ENCODE peak calls at places on chromosome 14, in eight cellular contexts. One of them, this sample, is unnamed.

GRCh38 chr14:38391334-38391733 is 135.4 kb upstream of the CLEC14A start:
- DNase-seq in AG10803: peak
- DNase-seq in prostate gland: no peak
- DNase-seq in transverse colon: no peak
- DNase-seq in fibroblast of mammary gland: peak
- DNase-seq in mucosa of descending colon: no peak
- DNase-seq in NB4: no peak
- DNase-seq in AG04450: no peak
- DNase-seq in this sample: no peak

GRCh38 chr14:52015411-52016030 is 26.2 kb downstream of the RTRAF start:
- DNase-seq in NB4: peak
- DNase-seq in transverse colon: no peak
- DNase-seq in AG04450: no peak
- DNase-seq in fibroblast of mammary gland: no peak
- DNase-seq in prostate gland: no peak
- DNase-seq in AG10803: no peak
- DNase-seq in mucosa of descending colon: no peak
- DNase-seq in this sample: no peak

GRCh38 chr14:48526307-48526706 is 850.9 kb upstream of the MDGA2 start:
- DNase-seq in fibroblast of mammary gland: no peak
- DNase-seq in prostate gland: no peak
- DNase-seq in mucosa of descending colon: no peak
- DNase-seq in NB4: no peak
- DNase-seq in AG04450: no peak
- DNase-seq in AG10803: no peak
- DNase-seq in transverse colon: no peak
- DNase-seq in this sample: no peak

GRCh38 chr14:22996823-22997301 is 13.1 kb downstream of the C14orf93 start:
- DNase-seq in mucosa of descending colon: no peak
- DNase-seq in fibroblast of mammary gland: peak
- DNase-seq in transverse colon: no peak
- DNase-seq in NB4: no peak
- DNase-seq in prostate gland: no peak
- DNase-seq in AG04450: no peak
- DNase-seq in AG10803: no peak
- DNase-seq in this sample: no peak

GRCh38 chr14:102325791-102326345 is 6.3 kb downstream of the ZNF839 start:
- DNase-seq in AG10803: no peak
- DNase-seq in prostate gland: no peak
- DNase-seq in fibroblast of mammary gland: no peak
- DNase-seq in AG04450: no peak
- DNase-seq in transverse colon: no peak
- DNase-seq in NB4: no peak
- DNase-seq in mucosa of descending colon: no peak
- DNase-seq in this sample: no peak

GRCh38 chr14:24032727-24033418 is 18.9 kb upstream of the CARMIL3 start:
- DNase-seq in transverse colon: no peak
- DNase-seq in AG10803: peak
- DNase-seq in AG04450: no peak
- DNase-seq in mucosa of descending colon: no peak
- DNase-seq in fibroblast of mammary gland: peak
- DNase-seq in NB4: peak
- DNase-seq in prostate gland: no peak
- DNase-seq in this sample: no peak

GRCh38 chr14:93079321-93079720 is 36.4 kb downstream of the ITPK1 start:
- DNase-seq in prostate gland: no peak
- DNase-seq in transverse colon: no peak
- DNase-seq in AG10803: no peak
- DNase-seq in NB4: no peak
- DNase-seq in mucosa of descending colon: no peak
- DNase-seq in fibroblast of mammary gland: no peak
- DNase-seq in AG04450: no peak
- DNase-seq in this sample: no peak

GRCh38 chr14:54106802-54107377 is 150.3 kb upstream of the BMP4 start:
- DNase-seq in NB4: no peak
- DNase-seq in transverse colon: no peak
- DNase-seq in prostate gland: no peak
- DNase-seq in fibroblast of mammary gland: no peak
- DNase-seq in AG04450: no peak
- DNase-seq in mucosa of descending colon: no peak
- DNase-seq in AG10803: peak
- DNase-seq in this sample: no peak

GRCh38 chr14:37018571-37019240 is 153.7 kb downstream of the SLC25A21 start:
- DNase-seq in transverse colon: no peak
- DNase-seq in prostate gland: no peak
- DNase-seq in NB4: peak
- DNase-seq in AG04450: no peak
- DNase-seq in AG10803: no peak
- DNase-seq in mucosa of descending colon: no peak
- DNase-seq in fibroblast of mammary gland: no peak
- DNase-seq in this sample: no peak

GRCh38 chr14:37027188-37027824 is 145.1 kb downstream of the SLC25A21 start:
- DNase-seq in fibroblast of mammary gland: peak
- DNase-seq in mucosa of descending colon: no peak
- DNase-seq in AG10803: no peak
- DNase-seq in transverse colon: no peak
- DNase-seq in AG04450: no peak
- DNase-seq in NB4: peak
- DNase-seq in prostate gland: no peak
- DNase-seq in this sample: no peak

GRCh38 chr14:37019488-37019887 is 152.9 kb downstream of the SLC25A21 start:
- DNase-seq in mucosa of descending colon: no peak
- DNase-seq in AG10803: no peak
- DNase-seq in transverse colon: no peak
- DNase-seq in fibroblast of mammary gland: no peak
- DNase-seq in AG04450: no peak
- DNase-seq in NB4: peak
- DNase-seq in prostate gland: no peak
- DNase-seq in this sample: no peak

GRCh38 chr14:37021406-37021805 is 151.0 kb downstream of the SLC25A21 start:
- DNase-seq in NB4: peak
- DNase-seq in prostate gland: no peak
- DNase-seq in mucosa of descending colon: no peak
- DNase-seq in fibroblast of mammary gland: no peak
- DNase-seq in AG10803: no peak
- DNase-seq in AG04450: no peak
- DNase-seq in transverse colon: no peak
- DNase-seq in this sample: no peak

GRCh38 chr14:37024166-37024565 is 148.2 kb downstream of the SLC25A21 start:
- DNase-seq in mucosa of descending colon: no peak
- DNase-seq in AG04450: no peak
- DNase-seq in transverse colon: no peak
- DNase-seq in prostate gland: no peak
- DNase-seq in AG10803: no peak
- DNase-seq in NB4: no peak
- DNase-seq in fibroblast of mammary gland: no peak
- DNase-seq in this sample: no peak
- TF ChIP-seq CTCF in mucosa of descending colon: no peak
- TF ChIP-seq CTCF in AG04450: no peak
- TF ChIP-seq CTCF in transverse colon: no peak
- TF ChIP-seq CTCF in prostate gland: no peak
- TF ChIP-seq CTCF in AG10803: no peak
- TF ChIP-seq CTCF in NB4: no peak
- TF ChIP-seq CTCF in fibroblast of mammary gland: peak
- TF ChIP-seq CTCF in this sample: no peak

GRCh38 chr14:77641534-77642341 is 25.3 kb upstream of the SPTLC2 start:
- DNase-seq in NB4: peak
- DNase-seq in transverse colon: peak
- DNase-seq in mucosa of descending colon: peak
- DNase-seq in AG10803: peak
- DNase-seq in fibroblast of mammary gland: peak
- DNase-seq in prostate gland: peak
- DNase-seq in AG04450: no peak
- DNase-seq in this sample: peak

GRCh38 chr14:77638738-77639137 is 22.3 kb upstream of the SPTLC2 start:
- DNase-seq in fibroblast of mammary gland: peak
- DNase-seq in AG04450: peak
- DNase-seq in AG10803: peak
- DNase-seq in mucosa of descending colon: no peak
- DNase-seq in transverse colon: no peak
- DNase-seq in NB4: no peak
- DNase-seq in prostate gland: no peak
- DNase-seq in this sample: no peak

GRCh38 chr14:77645520-77646230 is 29.2 kb upstream of the SPTLC2 start:
- DNase-seq in AG04450: no peak
- DNase-seq in fibroblast of mammary gland: no peak
- DNase-seq in AG10803: no peak
- DNase-seq in NB4: no peak
- DNase-seq in transverse colon: no peak
- DNase-seq in mucosa of descending colon: no peak
- DNase-seq in prostate gland: no peak
- DNase-seq in this sample: no peak

GRCh38 chr14:77642407-77642806 is 26.0 kb upstream of the SPTLC2 start:
- DNase-seq in prostate gland: no peak
- DNase-seq in NB4: no peak
- DNase-seq in fibroblast of mammary gland: no peak
- DNase-seq in transverse colon: no peak
- DNase-seq in AG10803: no peak
- DNase-seq in AG04450: no peak
- DNase-seq in mucosa of descending colon: no peak
- DNase-seq in this sample: no peak

GRCh38 chr14:77641207-77641533 is 24.7 kb upstream of the SPTLC2 start:
- DNase-seq in prostate gland: no peak
- DNase-seq in mucosa of descending colon: no peak
- DNase-seq in transverse colon: peak
- DNase-seq in fibroblast of mammary gland: no peak
- DNase-seq in AG10803: no peak
- DNase-seq in AG04450: no peak
- DNase-seq in NB4: no peak
- DNase-seq in this sample: no peak
- H3K4me3 ChIP-seq in prostate gland: peak
- H3K4me3 ChIP-seq in mucosa of descending colon: no peak
- H3K4me3 ChIP-seq in transverse colon: peak
- H3K4me3 ChIP-seq in fibroblast of mammary gland: peak
- H3K4me3 ChIP-seq in AG10803: no peak
- H3K4me3 ChIP-seq in AG04450: no peak
- H3K4me3 ChIP-seq in NB4: no peak
- H3K4me3 ChIP-seq in this sample: no peak

GRCh38 chr14:81336009-81336408 is 64.1 kb downstream of the STON2 start:
- DNase-seq in transverse colon: no peak
- DNase-seq in prostate gland: no peak
- DNase-seq in fibroblast of mammary gland: no peak
- DNase-seq in NB4: no peak
- DNase-seq in AG10803: no peak
- DNase-seq in mucosa of descending colon: no peak
- DNase-seq in AG04450: no peak
- DNase-seq in this sample: no peak

GRCh38 chr14:81329640-81330385 is 70.3 kb downstream of the STON2 start:
- DNase-seq in fibroblast of mammary gland: no peak
- DNase-seq in AG10803: no peak
- DNase-seq in NB4: no peak
- DNase-seq in mucosa of descending colon: no peak
- DNase-seq in prostate gland: peak
- DNase-seq in AG04450: no peak
- DNase-seq in transverse colon: no peak
- DNase-seq in this sample: no peak

GRCh38 chr14:81332725-81333124 is 67.4 kb downstream of the STON2 start:
- DNase-seq in prostate gland: no peak
- DNase-seq in mucosa of descending colon: no peak
- DNase-seq in transverse colon: no peak
- DNase-seq in NB4: no peak
- DNase-seq in AG10803: no peak
- DNase-seq in AG04450: no peak
- DNase-seq in fibroblast of mammary gland: no peak
- DNase-seq in this sample: no peak

GRCh38 chr14:81330619-81331122 is 69.5 kb downstream of the STON2 start:
- DNase-seq in fibroblast of mammary gland: no peak
- DNase-seq in AG04450: no peak
- DNase-seq in mucosa of descending colon: no peak
- DNase-seq in NB4: no peak
- DNase-seq in AG10803: no peak
- DNase-seq in prostate gland: no peak
- DNase-seq in transverse colon: no peak
- DNase-seq in this sample: no peak

DNA sequence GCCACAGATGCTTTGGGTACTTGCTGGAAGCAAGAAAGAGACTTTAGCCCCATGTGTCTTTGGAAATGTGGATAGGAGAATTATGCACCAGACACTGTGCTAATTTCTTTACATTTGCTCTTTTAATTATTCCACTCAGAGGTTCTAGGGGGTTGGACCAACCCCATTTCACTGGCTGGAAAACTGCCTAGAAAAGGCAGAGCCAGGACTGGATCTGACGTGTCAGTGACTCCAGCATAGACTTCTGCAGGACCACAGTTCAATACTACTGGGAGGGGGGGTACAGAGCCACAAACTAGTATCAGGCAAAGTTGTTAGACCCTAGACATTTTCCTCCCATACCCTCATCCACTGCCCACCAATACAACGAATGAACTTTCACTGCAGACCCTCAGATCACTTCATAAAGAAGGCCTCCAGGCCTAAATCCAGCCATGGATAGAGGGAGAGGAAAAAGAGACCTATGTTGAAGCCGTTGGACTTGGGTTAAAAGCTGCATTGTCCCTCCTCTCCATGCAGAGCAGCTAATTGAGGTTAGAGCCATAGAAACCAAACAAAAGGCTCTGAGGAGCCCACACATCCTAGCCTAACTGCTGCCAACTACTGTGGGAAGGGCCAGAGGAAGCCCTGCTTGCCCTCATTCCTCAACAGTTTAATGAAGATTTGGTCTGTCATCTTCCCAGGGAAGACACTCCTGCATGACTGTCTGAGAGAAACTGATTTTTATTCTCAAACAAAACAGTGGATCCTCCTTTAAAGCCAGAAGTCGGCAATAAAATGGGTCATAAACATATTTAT is 68.7 kb downstream of the STON2 start:
- DNase-seq in AG10803: no peak
- DNase-seq in AG04450: no peak
- DNase-seq in prostate gland: no peak
- DNase-seq in NB4: no peak
- DNase-seq in mucosa of descending colon: no peak
- DNase-seq in fibroblast of mammary gland: no peak
- DNase-seq in transverse colon: no peak
- DNase-seq in this sample: no peak
- TF ChIP-seq CTCF in AG10803: no peak
- TF ChIP-seq CTCF in AG04450: no peak
- TF ChIP-seq CTCF in prostate gland: no peak
- TF ChIP-seq CTCF in NB4: no peak
- TF ChIP-seq CTCF in mucosa of descending colon: no peak
- TF ChIP-seq CTCF in fibroblast of mammary gland: no peak
- TF ChIP-seq CTCF in transverse colon: no peak
- TF ChIP-seq CTCF in this sample: no peak

DNA sequence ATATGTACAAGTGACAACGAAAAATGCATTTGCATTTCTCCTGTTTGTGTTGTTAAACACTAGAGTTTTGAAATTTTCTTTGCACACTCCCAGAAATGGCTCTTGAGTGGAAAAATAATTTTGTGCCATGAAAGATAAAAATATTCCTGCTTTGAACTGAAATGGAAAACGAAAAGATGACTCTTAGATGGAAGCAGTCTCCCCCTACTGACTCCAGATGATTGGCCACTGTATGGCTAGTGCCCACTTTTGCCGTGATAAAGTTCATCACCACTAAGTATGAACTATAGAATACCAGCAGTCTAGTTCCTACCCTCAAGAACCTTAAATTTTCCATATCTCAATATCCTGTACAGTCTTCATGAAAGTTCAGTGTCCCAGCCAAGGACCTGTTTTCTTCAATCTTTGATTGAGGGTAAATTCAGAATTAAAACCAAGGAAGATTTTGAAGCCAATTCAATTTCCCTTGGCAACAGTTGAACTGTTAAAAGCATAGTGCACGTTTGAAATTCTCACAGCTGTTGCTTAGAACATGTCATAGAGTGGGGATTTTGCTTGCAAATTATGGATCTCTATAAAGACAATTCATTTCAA is 1.6 kb upstream of the PPP2R5E start:
- DNase-seq in AG04450: no peak
- DNase-seq in NB4: peak
- DNase-seq in AG10803: peak
- DNase-seq in fibroblast of mammary gland: peak
- DNase-seq in transverse colon: no peak
- DNase-seq in prostate gland: no peak
- DNase-seq in mucosa of descending colon: no peak
- DNase-seq in this sample: no peak
- H3K4me3 ChIP-seq in AG04450: peak
- H3K4me3 ChIP-seq in NB4: peak
- H3K4me3 ChIP-seq in AG10803: peak
- H3K4me3 ChIP-seq in fibroblast of mammary gland: peak
- H3K4me3 ChIP-seq in transverse colon: no peak
- H3K4me3 ChIP-seq in prostate gland: no peak
- H3K4me3 ChIP-seq in mucosa of descending colon: no peak
- H3K4me3 ChIP-seq in this sample: peak

This sample was measured in GM12864.